ENCODE peak calls at places on chromosome 11, in ten cellular contexts. R is T-helper 1 cell; T is cerebellum; G is stimulated activated CD8-positive, alpha-beta memory T cell treated with anti-CD3 and anti-CD28 coated beads, Interleukin-4, amount 100 ng/mL, for 4 hours; U is SK-N-MC; M is fibroblast of mammary gland; A is amygdala; W is brain microvascular endothelial cell; D is Panc1; B is endodermal cell. C is an unnamed sample.

GRCh38 chr11:34833602-34834001 is 82.6 kb downstream of the APIP start:
- DNase-seq in B (no peak), A (no peak), W (no peak), G (no peak), R (no peak), M (no peak), D (no peak), T (no peak), U (no peak), C (no peak)

GRCh38 chr11:66220566-66220935 is 47.9 kb upstream of the RAB1B start:
- DNase-seq in A (no peak), T (no peak), B (no peak), W (no peak), G (no peak), R (no peak), D (no peak), U (no peak), M (no peak), C (no peak)

GRCh38 chr11:45061641-45062040 is 84.8 kb upstream of the PRDM11 start:
- DNase-seq in A (no peak), W (no peak), D (no peak), M (no peak), R (no peak), G (no peak), T (no peak), U (no peak), B (no peak), C (no peak)

GRCh38 chr11:105269862-105270261 is 130.3 kb upstream of the CARD18 start:
- DNase-seq in T (no peak), M (no peak), R (no peak), D (no peak), A (no peak), B (no peak), W (no peak), U (no peak), G (no peak), C (no peak)

GRCh38 chr11:133719532-133720235 is 125.6 kb downstream of the SPATA19 start:
- DNase-seq in R (no peak), B (no peak), D (no peak), M (no peak), A (no peak), U (no peak), G (no peak), T (no peak), W (no peak), C (no peak)

GRCh38 chr11:61071208-61071681 is 31.0 kb upstream of the CD5 start:
- DNase-seq in B (no peak), A (no peak), M (no peak), T (no peak), D (no peak), U (no peak), G (peak), W (no peak), R (no peak), C (no peak)

GRCh38 chr11:32437406-32438345 is 2.3 kb upstream of the WT1 start:
- DNase-seq in R (no peak), B (peak), D (no peak), G (no peak), U (no peak), W (no peak), A (no peak), T (no peak), M (no peak), C (no peak)

GRCh38 chr11:57935402-57936049 is 88.2 kb upstream of the OR9Q1 start:
- DNase-seq in U (no peak), W (no peak), B (no peak), D (no peak), M (no peak), T (no peak), R (no peak), A (no peak), G (no peak), C (no peak)

GRCh38 chr11:60777572-60777971 is 7.6 kb upstream of the MS4A10 start:
- DNase-seq in A (no peak), W (peak), D (no peak), M (peak), R (no peak), U (no peak), G (no peak), T (no peak), B (no peak), C (no peak)

GRCh38 chr11:44400431-44400830 is 90.5 kb upstream of the ALX4 start:
- DNase-seq in R (no peak), G (no peak), D (no peak), U (no peak), T (no peak), B (no peak), M (no peak), W (no peak), A (no peak), C (no peak)

GRCh38 chr11:117884994-117885393 is 8.5 kb upstream of the FXYD6 start:
- DNase-seq in W (peak), D (no peak), T (no peak), U (no peak), M (peak), R (no peak), G (no peak), B (peak), A (no peak), C (no peak)

GRCh38 chr11:61541568-61541967 is 33.0 kb downstream of the LRRC10B start:
- DNase-seq in D (no peak), M (peak), B (peak), T (no peak), W (no peak), A (no peak), G (no peak), U (no peak), R (no peak), C (no peak)

GRCh38 chr11:102819491-102819890 is 21.5 kb upstream of the MMP1 start:
- DNase-seq in W (no peak), B (no peak), D (no peak), T (no peak), G (no peak), M (no peak), R (no peak), U (no peak), A (no peak), C (no peak)

GRCh38 chr11:125947419-125948277 is 1.8 kb downstream of the VSIG10L2 start:
- DNase-seq in B (no peak), A (no peak), U (no peak), G (no peak), M (no peak), T (no peak), W (no peak), D (no peak), R (no peak), C (no peak)

GRCh38 chr11:115678942-115679341 is 174.7 kb upstream of the CADM1 start:
- DNase-seq in R (no peak), W (no peak), G (no peak), D (no peak), U (no peak), T (no peak), A (no peak), M (no peak), B (peak), C (no peak)

GRCh38 chr11:103959279-103959930 is 77.0 kb upstream of the DDI1 start:
- DNase-seq in B (no peak), U (no peak), W (peak), M (peak), A (no peak), G (no peak), R (no peak), T (no peak), D (no peak), C (no peak)

GRCh38 chr11:64802370-64803162 is 448 bp downstream of the MAP4K2 start:
- DNase-seq in M (no peak), U (no peak), A (no peak), T (no peak), G (no peak), R (no peak), B (no peak), W (no peak), D (no peak), C (no peak)

GRCh38 chr11:110174645-110175310 is 81.6 kb downstream of the ZC3H12C start:
- DNase-seq in W (no peak), R (no peak), D (no peak), M (peak), U (no peak), T (no peak), G (no peak), A (no peak), B (no peak), C (no peak)

GRCh38 chr11:118998822-118999221 is 884 bp downstream of the CENATAC start:
- DNase-seq in D (no peak), A (no peak), T (no peak), U (no peak), B (peak), M (peak), R (no peak), W (peak), G (no peak), C (no peak)

GRCh38 chr11:19978668-19979518 is 181.4 kb downstream of the DBX1 start:
- DNase-seq in R (no peak), B (no peak), A (no peak), G (no peak), M (peak), U (no peak), T (no peak), W (peak), D (peak), C (no peak)

GRCh38 chr11:128694618-128695481 is 978 bp downstream of the FLI1 start:
- DNase-seq in R (no peak), W (no peak), D (no peak), A (no peak), T (no peak), B (peak), M (no peak), U (no peak), G (no peak), C (no peak)

GRCh38 chr11:11572386-11572785 is 49.4 kb downstream of the GALNT18 start:
- DNase-seq in R (no peak), M (peak), A (no peak), W (no peak), G (no peak), U (no peak), B (peak), T (no peak), D (no peak), C (no peak)

GRCh38 chr11:71178076-71178475 is 74.3 kb downstream of the SHANK2 start:
- DNase-seq in T (no peak), G (no peak), A (no peak), D (no peak), W (no peak), R (no peak), U (no peak), B (no peak), M (no peak), C (no peak)

GRCh38 chr11:123173040-123173855 is 21.8 kb downstream of the CLMP start:
- DNase-seq in M (peak), G (no peak), A (no peak), R (no peak), B (no peak), T (no peak), U (peak), W (peak), D (no peak), C (no peak)

GRCh38 chr11:133997556-133997955 is 40.8 kb upstream of the IGSF9B start:
- DNase-seq in U (no peak), M (no peak), D (no peak), W (no peak), G (no peak), T (no peak), R (no peak), B (no peak), A (no peak), C (no peak)

GRCh38 chr11:57349491-57350274 is 11.5 kb downstream of the P2RX3 start:
- DNase-seq in W (no peak), U (no peak), M (peak), B (peak), G (peak), R (peak), T (peak), A (peak), D (no peak), C (peak)

GRCh38 chr11:66638177-66639065 is at the start of gene RBM4:
- DNase-seq in R (peak), D (peak), W (peak), M (peak), B (peak), A (peak), T (peak), G (peak), U (peak), C (peak)

GRCh38 chr11:102615077-102615893 is 9.8 kb downstream of the MMP20 start:
- DNase-seq in D (no peak), A (no peak), W (no peak), B (no peak), T (no peak), R (no peak), M (no peak), U (no peak), G (no peak), C (no peak)

GRCh38 chr11:74330065-74330858 is 18.8 kb upstream of the P4HA3 start:
- DNase-seq in R (no peak), M (peak), W (peak), B (no peak), G (no peak), T (no peak), D (no peak), U (no peak), A (no peak), C (no peak)

C was measured in tibial nerve.